ENCODE peak calls at places on chromosomes 1 and 21, in six cellular contexts. R, O, Y, S, V and E are unnamed samples.

GRCh38 chr1:172089768-172090510 is 248.6 kb downstream of the DNM3 start:
- DNase-seq in R (peak; percentile 40), V (peak; percentile 61), Y (peak; percentile 74), S (peak; percentile 69), O (peak; percentile 14), E (peak; percentile 51)

GRCh38 chr1:155062702-155063411 is 683 bp upstream of the EFNA4 start:
- DNase-seq in R (peak; percentile 33), V (peak; percentile 99), O (peak; percentile 73), Y (peak; percentile 82), S (peak; percentile 87), E (peak; percentile 69)

GRCh38 chr1:246302671-246303317 is 204.3 kb downstream of the SMYD3 start:
- DNase-seq in O (no peak), Y (no peak), S (no peak), V (no peak), R (peak; percentile 61), E (no peak)

GRCh38 chr1:16420719-16421118 is 16.5 kb downstream of the SPATA21 start:
- DNase-seq in S (no peak), V (no peak), O (no peak), R (no peak), Y (no peak), E (no peak)

GRCh38 chr1:58033311-58033710 is 513.2 kb downstream of the OMA1 start:
- DNase-seq in O (no peak), R (no peak), V (no peak), Y (peak; percentile 83), S (no peak), E (no peak)

GRCh38 chr1:197896301-197896700 is 6.1 kb upstream of the C1orf53 start:
- DNase-seq in Y (no peak), R (no peak), S (no peak), O (no peak), V (no peak), E (no peak)

GRCh38 chr1:101995984-101996731 is 568 bp downstream of the OLFM3 start:
- DNase-seq in S (no peak), Y (peak; percentile 27), O (no peak), R (no peak), V (no peak), E (no peak)

GRCh38 chr1:48036693-48037386 is 39.7 kb upstream of the TRABD2B start:
- DNase-seq in V (no peak), S (no peak), Y (peak; percentile 55), R (peak; percentile 7), O (no peak), E (peak; percentile 69)

GRCh38 chr1:173122344-173122880 is 71.7 kb upstream of the TNFSF18 start:
- DNase-seq in S (no peak), Y (no peak), V (no peak), R (peak; percentile 51), O (no peak), E (no peak)

GRCh38 chr21:34598931-34599400 is 15.9 kb downstream of the RCAN1 start:
- DNase-seq in R (peak; percentile 36), S (no peak), O (no peak), Y (no peak), V (no peak), E (peak; percentile 30)

GRCh38 chr1:47984175-47984789 is 12.9 kb downstream of the TRABD2B start:
- DNase-seq in O (no peak), V (peak; percentile 81), R (no peak), Y (peak; percentile 76), S (peak; percentile 74), E (no peak)

GRCh38 chr21:39364949-39365348 is 16.1 kb upstream of the HMGN1 start:
- DNase-seq in O (no peak), S (no peak), V (no peak), Y (no peak), R (peak; percentile 31), E (no peak)

GRCh38 chr1:172322219-172323061 is 98.0 kb upstream of the C1orf105 start:
- DNase-seq in R (peak; percentile 88), S (no peak), O (no peak), Y (peak; percentile 34), V (no peak), E (peak; percentile 89)

GRCh38 chr1:39205102-39205780 is 746 bp downstream of the MACF1 start:
- DNase-seq in O (no peak), S (no peak), Y (peak; percentile 84), R (peak; percentile 76), V (no peak), E (peak; percentile 90)

GRCh38 chr1:46301406-46302090 is 1.9 kb downstream of the LRRC41 start:
- DNase-seq in R (peak; percentile 37), Y (peak; percentile 63), V (peak; percentile 53), S (peak; percentile 48), O (peak; percentile 11), E (peak; percentile 68)

GRCh38 chr1:46302091-46303037 is 1.1 kb downstream of the LRRC41 start:
- DNase-seq in R (peak; percentile 52), V (peak; percentile 79), Y (peak; percentile 72), S (peak; percentile 54), O (peak; percentile 63), E (peak; percentile 58)

GRCh38 chr1:46303038-46303871 is at the start of the genes LRRC41 and UQCRH:
- DNase-seq in O (peak; percentile 97), S (peak; percentile 96), Y (peak; percentile 99), R (peak; percentile 98), V (peak; percentile 97), E (peak; percentile 98)

GRCh38 chr1:46298387-46298786 is 5.0 kb downstream of the LRRC41 start:
- DNase-seq in R (no peak), Y (peak; percentile 71), S (no peak), V (no peak), O (no peak), E (peak; percentile 34)

DNA sequence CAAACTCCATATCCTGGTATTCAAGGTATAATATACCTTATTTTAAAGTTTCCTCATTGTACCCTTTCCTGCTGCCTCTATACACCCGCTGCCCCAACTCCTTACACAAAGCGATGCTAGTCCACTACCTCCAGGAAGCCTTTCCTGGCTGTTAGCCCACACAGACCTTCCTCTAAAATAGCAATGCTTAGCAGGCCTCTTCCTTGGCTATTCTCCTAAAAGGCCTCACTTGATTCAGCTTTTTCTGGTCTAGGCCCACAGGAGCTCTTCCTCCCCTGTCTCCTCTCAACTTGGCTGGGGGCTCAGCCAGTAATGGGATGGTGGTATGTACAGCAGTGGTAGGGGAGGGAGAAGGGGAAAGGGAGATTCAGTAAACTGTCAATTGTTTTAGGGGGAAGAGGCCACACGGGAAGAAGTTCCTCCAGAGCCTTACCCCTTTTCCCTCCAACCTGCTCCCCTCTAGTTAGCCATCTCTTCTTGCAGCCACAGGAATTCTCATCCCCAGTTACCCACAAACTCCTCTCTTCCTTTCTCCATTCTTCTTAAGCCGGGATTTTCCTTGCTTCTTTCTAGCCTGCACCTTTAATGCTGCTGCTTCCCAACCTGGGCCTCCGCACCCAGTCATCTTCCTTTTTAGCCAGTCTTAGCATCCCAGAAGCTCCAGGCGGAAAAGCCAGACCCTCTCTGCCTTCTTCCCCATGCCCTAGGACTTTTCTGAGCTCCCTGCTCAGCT is 2.6 kb downstream of the LRRC41 start:
- DNase-seq in R (peak; percentile 41), Y (no peak), O (no peak), S (no peak), V (no peak), E (peak; percentile 33)
- H2BK5ac ChIP-seq in R (peak overlapping the region; percentile 94), Y (no peak overlapping the region), O (peak overlapping the region; percentile 98), S (no peak overlapping the region), V (peak overlapping the region; percentile 71), E (peak overlapping the region; percentile 15)

GRCh38 chr1:224641030-224641429 is 24.9 kb downstream of the CNIH3 start:
- DNase-seq in S (peak; percentile 76), V (peak; percentile 66), R (no peak), O (no peak), Y (peak; percentile 66), E (no peak)

GRCh38 chr1:224640018-224640417 is 23.9 kb downstream of the CNIH3 start:
- DNase-seq in R (no peak), S (no peak), V (no peak), O (no peak), Y (peak; percentile 35), E (no peak)

GRCh38 chr1:224637936-224638335 is 21.8 kb downstream of the CNIH3 start:
- DNase-seq in V (no peak), S (no peak), R (no peak), O (no peak), Y (no peak), E (no peak)

GRCh38 chr1:224640587-224640986 is 24.5 kb downstream of the CNIH3 start:
- DNase-seq in V (no peak), R (no peak), S (no peak), Y (peak; percentile 73), O (no peak), E (no peak)

DNA sequence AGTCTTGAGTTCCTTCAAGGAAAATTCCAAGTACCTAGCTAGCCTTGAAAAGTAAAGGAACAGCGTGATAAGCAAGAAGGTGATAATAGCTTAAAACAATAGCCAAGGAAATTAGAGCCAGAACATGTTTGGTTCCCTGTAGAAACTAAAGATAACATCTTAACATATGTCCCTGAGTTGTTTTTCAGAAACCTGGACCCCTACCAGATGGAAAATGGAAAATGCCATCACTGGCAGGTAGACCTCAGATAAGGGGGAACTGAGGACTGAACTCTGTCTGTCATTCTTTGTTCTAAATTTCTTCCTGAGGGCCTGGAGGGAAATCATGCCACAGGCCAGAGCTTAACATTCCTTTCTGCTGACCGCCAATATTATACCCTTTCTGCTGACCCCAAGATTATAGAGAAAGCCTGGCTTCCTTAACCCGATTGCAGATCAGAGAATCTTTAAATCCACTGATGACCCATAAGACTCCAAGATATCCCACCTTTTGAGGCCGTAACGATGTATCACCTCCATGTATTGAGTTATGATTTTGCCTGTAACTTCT is 23.4 kb downstream of the CNIH3 start:
- DNase-seq in V (no peak), S (no peak), O (no peak), R (no peak), Y (peak; percentile 90), E (no peak)
- H2BK15ac ChIP-seq in V (peak overlapping the region; percentile 61), S (no peak overlapping the region), O (no peak overlapping the region), R (peak overlapping the region; percentile 61), Y (no peak overlapping the region), E (no peak overlapping the region)

DNA sequence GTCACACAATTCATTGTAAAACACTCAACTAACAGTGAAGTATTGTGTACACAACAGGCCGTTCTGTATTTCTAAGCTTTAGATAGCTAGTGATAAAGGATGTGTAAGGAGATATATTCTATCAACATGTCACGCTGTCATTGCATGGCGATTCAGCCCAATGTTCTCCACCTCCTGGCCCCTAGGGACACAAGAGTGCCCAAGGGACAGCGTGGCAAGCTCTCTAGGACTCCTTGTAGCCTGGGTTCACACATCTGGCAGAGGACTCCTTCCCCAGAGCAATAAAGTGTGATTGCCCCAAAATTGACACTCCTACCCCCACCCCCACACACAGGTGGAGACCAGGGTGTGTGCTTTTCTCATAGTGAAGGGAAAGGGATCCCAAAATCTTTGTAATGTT is 11.7 kb downstream of the TMPRSS3 start:
- DNase-seq in S (no peak), O (no peak), R (no peak), V (no peak), Y (no peak), E (no peak)
- H4K8ac ChIP-seq in S (no peak overlapping the region), O (no peak overlapping the region), R (no peak overlapping the region), V (no peak overlapping the region), Y (no peak overlapping the region), E (no peak overlapping the region)

DNA sequence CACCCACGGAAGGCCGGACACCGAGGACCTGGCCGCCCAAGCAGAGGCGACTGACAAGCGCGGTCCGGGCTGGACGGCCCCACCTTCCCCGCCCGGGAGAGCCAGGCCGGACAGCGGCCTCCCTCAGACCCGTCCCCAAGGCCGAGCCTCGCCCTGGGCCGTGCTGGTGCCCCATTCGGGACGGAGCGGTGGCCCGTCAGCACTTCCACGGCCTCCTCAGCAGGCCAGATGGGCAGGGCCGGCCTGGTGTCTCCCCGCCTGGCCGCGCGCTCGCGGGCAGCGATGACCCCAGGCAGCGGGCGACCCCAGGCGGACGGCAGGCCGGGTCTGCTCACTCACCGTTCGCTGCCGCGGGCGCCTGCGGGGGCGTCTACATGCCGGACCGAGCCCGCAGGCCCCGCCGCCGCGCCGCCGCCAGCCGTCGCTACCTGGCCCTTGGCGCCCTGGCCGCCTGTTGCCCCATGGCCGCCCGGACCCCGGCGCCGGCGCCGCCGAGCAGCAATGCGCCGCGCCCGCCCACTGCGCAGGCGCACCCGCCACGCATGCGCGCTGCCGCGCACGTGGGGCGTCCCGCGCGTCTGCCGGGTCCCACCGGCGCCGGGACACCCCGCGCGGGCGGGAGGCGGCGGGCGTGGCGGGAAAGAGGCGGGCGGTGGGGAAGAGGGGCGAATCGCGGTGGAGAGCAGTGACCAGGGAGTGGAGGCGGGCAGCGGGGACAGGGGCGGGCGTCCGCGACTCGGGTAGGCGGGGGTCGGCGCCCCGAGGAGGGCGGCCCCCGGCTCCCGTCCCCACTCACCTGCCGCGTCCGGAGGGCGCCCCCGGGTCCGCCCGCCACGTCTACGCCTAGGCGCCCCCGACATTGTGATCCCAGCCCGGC is at the start of gene NADK:
- DNase-seq in S (no peak), Y (peak; percentile 49), R (peak; percentile 35), V (peak; percentile 79), O (peak; percentile 63), E (peak; percentile 50)
- H2BK5ac ChIP-seq in S (no peak within 1 kb of the TSS), Y (peak within 1 kb of the TSS; percentile 57), R (peak within 1 kb of the TSS; percentile 44), V (peak within 1 kb of the TSS; percentile 99), O (peak within 1 kb of the TSS; percentile 27), E (no peak within 1 kb of the TSS)